ENCODE peak calls at places on chromosomes 13 and 19, in ten cellular contexts. J, Z, H, E, V, Q, X, Y, M and R are unnamed samples.

GRCh38 chr13:49220035-49220855 is at the start of gene MLNR:
- DNase-seq in J (no peak), Z (no peak), H (peak), E (peak), V (no peak), Q (no peak), X (no peak), Y (peak), M (peak), R (peak)

GRCh38 chr19:45791744-45792481 is 732 bp downstream of the DMWD start:
- DNase-seq in J (no peak), Z (no peak), H (no peak), E (no peak), V (no peak), Q (no peak), X (no peak), Y (peak), M (no peak), R (no peak)

GRCh38 chr19:15810335-15810734 is 5.1 kb downstream of the OR10H1 start:
- DNase-seq in J (no peak), Z (no peak), H (no peak), E (no peak), V (no peak), Q (peak), X (no peak), Y (no peak), M (no peak), R (no peak)

GRCh38 chr13:24868874-24869273 is 104.9 kb downstream of the RNF17 start:
- DNase-seq in J (no peak), Z (no peak), H (no peak), E (no peak), V (no peak), Q (no peak), X (no peak), Y (no peak), M (no peak), R (no peak)

GRCh38 chr19:3324405-3324856 is 42.0 kb upstream of the NFIC start:
- DNase-seq in J (peak), Z (no peak), H (peak), E (peak), V (peak), Q (peak), X (no peak), Y (peak), M (peak), R (peak)

GRCh38 chr13:75785130-75785529 is 149.0 kb downstream of the LMO7 start:
- DNase-seq in J (no peak), Z (no peak), H (no peak), E (no peak), V (no peak), Q (no peak), X (no peak), Y (no peak), M (no peak), R (no peak)

GRCh38 chr19:46785054-46785979 is 3.1 kb downstream of the SLC1A5 start:
- DNase-seq in J (no peak), Z (no peak), H (no peak), E (no peak), V (no peak), Q (no peak), X (no peak), Y (no peak), M (no peak), R (no peak)

GRCh38 chr19:48455171-48455907 is at the start of gene KCNJ14:
- DNase-seq in J (no peak), Z (no peak), H (no peak), E (no peak), V (no peak), Q (no peak), X (peak), Y (no peak), M (no peak), R (no peak)

GRCh38 chr13:107736149-107736548 is 479.2 kb downstream of the LIG4 start:
- DNase-seq in J (no peak), Z (no peak), H (no peak), E (no peak), V (no peak), Q (no peak), X (no peak), Y (no peak), M (no peak), R (no peak)

GRCh38 chr13:72296246-72296645 is 429.2 kb upstream of the DACH1 start:
- DNase-seq in J (no peak), Z (no peak), H (no peak), E (no peak), V (no peak), Q (no peak), X (no peak), Y (no peak), M (no peak), R (no peak)

GRCh38 chr13:34035676-34036325 is 217.9 kb downstream of the RFC3 start:
- DNase-seq in J (no peak), Z (no peak), H (no peak), E (no peak), V (no peak), Q (no peak), X (no peak), Y (no peak), M (peak), R (no peak)

GRCh38 chr19:19900124-19900523 is 622 bp upstream of the ZNF93 start:
- DNase-seq in J (no peak), Z (no peak), H (peak), E (no peak), V (no peak), Q (no peak), X (no peak), Y (no peak), M (peak), R (no peak)

GRCh38 chr13:78430811-78431210 is 172.5 kb downstream of the POU4F1 start:
- DNase-seq in J (no peak), Z (no peak), H (no peak), E (no peak), V (no peak), Q (no peak), X (no peak), Y (no peak), M (no peak), R (no peak)

GRCh38 chr13:37173214-37173613 is 67.8 kb upstream of the CSNK1A1L start:
- DNase-seq in J (no peak), Z (no peak), H (no peak), E (no peak), V (no peak), Q (no peak), X (no peak), Y (no peak), M (no peak), R (no peak)

GRCh38 chr19:52237771-52238400 is 31.5 kb upstream of the ZNF766 start:
- DNase-seq in J (peak), Z (peak), H (peak), E (peak), V (peak), Q (peak), X (peak), Y (peak), M (peak), R (no peak)

GRCh38 chr13:94656766-94657165 is 55.1 kb downstream of the GPR180 start:
- DNase-seq in J (no peak), Z (no peak), H (no peak), E (peak), V (peak), Q (no peak), X (no peak), Y (peak), M (no peak), R (no peak)

GRCh38 chr13:108609353-108609752 is 20.1 kb upstream of the MYO16 start:
- DNase-seq in J (no peak), Z (no peak), H (no peak), E (no peak), V (peak), Q (no peak), X (no peak), Y (no peak), M (peak), R (no peak)

GRCh38 chr19:47755762-47756626 is 10.6 kb downstream of the NOP53 start:
- DNase-seq in J (no peak), Z (no peak), H (no peak), E (no peak), V (no peak), Q (no peak), X (no peak), Y (no peak), M (no peak), R (no peak)

GRCh38 chr19:33403221-33403972 is 29.9 kb downstream of the CEBPG start:
- DNase-seq in J (no peak), Z (no peak), H (no peak), E (no peak), V (no peak), Q (no peak), X (no peak), Y (no peak), M (no peak), R (no peak)

GRCh38 chr13:48542581-48543341 is 9.9 kb upstream of the RCBTB2 start:
- DNase-seq in J (peak), Z (peak), H (peak), E (no peak), V (no peak), Q (peak), X (no peak), Y (no peak), M (peak), R (no peak)

GRCh38 chr13:100722517-100722916 is 47.9 kb upstream of the TMTC4 start:
- DNase-seq in J (no peak), Z (no peak), H (no peak), E (no peak), V (no peak), Q (no peak), X (no peak), Y (no peak), M (peak), R (no peak)

GRCh38 chr19:55830656-55831055 is 1.1 kb downstream of the NLRP11 start:
- DNase-seq in J (no peak), Z (no peak), H (no peak), E (no peak), V (peak), Q (no peak), X (no peak), Y (no peak), M (no peak), R (no peak)

GRCh38 chr19:33728141-33728540 is 68.5 kb upstream of the KCTD15 start:
- DNase-seq in J (no peak), Z (no peak), H (no peak), E (no peak), V (no peak), Q (no peak), X (no peak), Y (no peak), M (no peak), R (no peak)